ENCODE peak calls at places on chromosomes 11 and 22, in six cellular contexts. X, R, M, O, K and B are unnamed samples.

GRCh38 chr11:60895687-60896086 is 10.7 kb downstream of the PRPF19 start:
- DNase-seq in K (no peak), R (no peak), X (no peak), M (no peak), O (no peak), B (no peak)

GRCh38 chr11:66810576-66811185 is 32.6 kb upstream of the RCE1 start:
- DNase-seq in K (no peak), O (no peak), M (no peak), X (no peak), R (no peak), B (no peak)

GRCh38 chr22:21764038-21764804 is 28.6 kb upstream of the YPEL1 start:
- DNase-seq in R (no peak), X (no peak), M (no peak), O (no peak), K (no peak), B (no peak)

GRCh38 chr11:86396403-86396802 is 21.7 kb downstream of the CCDC81 start:
- DNase-seq in O (no peak), K (no peak), M (no peak), R (no peak), X (no peak), B (no peak)

GRCh38 chr22:42891008-42891407 is 33.9 kb upstream of the ARFGAP3 start:
- DNase-seq in X (no peak), O (no peak), M (no peak), K (no peak), R (no peak), B (no peak)

GRCh38 chr22:43879901-43880742 is 11.7 kb downstream of the PNPLA5 start:
- DNase-seq in M (no peak), O (no peak), X (no peak), R (no peak), K (no peak), B (no peak)

GRCh38 chr11:70111269-70112016 is 33.3 kb downstream of the ANO1 start:
- DNase-seq in M (no peak), K (peak), O (no peak), R (peak), X (no peak), B (no peak)

GRCh38 chr11:8250981-8251620 is 12.6 kb downstream of the LMO1 start:
- DNase-seq in X (no peak), R (no peak), K (no peak), O (no peak), M (no peak), B (no peak)

GRCh38 chr11:57787920-57788716 is 26.5 kb downstream of the CTNND1 start:
- DNase-seq in K (no peak), O (no peak), X (no peak), R (peak), M (peak), B (no peak)

GRCh38 chr11:117931331-117931950 is 2.2 kb upstream of the TMPRSS13 start:
- DNase-seq in K (no peak), R (no peak), O (no peak), X (no peak), M (no peak), B (no peak)

GRCh38 chr11:122711362-122711761 is 55.8 kb downstream of the UBASH3B start:
- DNase-seq in K (no peak), M (no peak), X (no peak), R (no peak), O (no peak), B (no peak)

GRCh38 chr11:128884703-128885338 is 6.3 kb upstream of the KCNJ5 start:
- DNase-seq in X (peak), K (peak), R (peak), M (no peak), O (peak), B (peak)

GRCh38 chr11:134266440-134266839 is 9.7 kb upstream of the GLB1L3 start:
- DNase-seq in M (no peak), O (no peak), K (no peak), X (no peak), R (no peak), B (no peak)

GRCh38 chr11:70834984-70835560 is 417.3 kb downstream of the SHANK2 start:
- DNase-seq in K (no peak), R (no peak), M (no peak), O (no peak), X (no peak), B (no peak)

GRCh38 chr22:49997221-49997599 is 15.4 kb downstream of the IL17REL start:
- DNase-seq in R (no peak), K (no peak), X (no peak), O (no peak), M (no peak), B (no peak)

GRCh38 chr11:65418431-65418680 is 4.2 kb upstream of the NEAT1 start:
- DNase-seq in K (no peak), O (no peak), R (no peak), X (no peak), M (no peak), B (no peak)

GRCh38 chr22:27993774-27994350 is 74.8 kb upstream of the PITPNB start:
- DNase-seq in X (no peak), O (no peak), R (no peak), K (no peak), M (no peak), B (no peak)

GRCh38 chr11:2530855-2531200 is 86.0 kb downstream of the KCNQ1 start:
- DNase-seq in X (no peak), O (no peak), M (no peak), R (no peak), K (no peak), B (no peak)

GRCh38 chr11:118290923-118291322 is 13.6 kb upstream of the CD3E start:
- DNase-seq in M (no peak), O (peak), R (peak), X (no peak), K (no peak), B (no peak)

GRCh38 chr22:43197271-43197941 is 10.5 kb upstream of the TTLL12 start:
- DNase-seq in X (no peak), R (no peak), O (no peak), K (no peak), M (no peak), B (no peak)

GRCh38 chr11:22491826-22492225 is 133.8 kb downstream of the FANCF start:
- DNase-seq in M (no peak), O (no peak), K (no peak), X (peak), R (no peak), B (no peak)

GRCh38 chr22:23263651-23264555 is 83.6 kb downstream of the BCR start:
- DNase-seq in M (no peak), X (no peak), K (peak), R (no peak), O (no peak), B (no peak)

GRCh38 chr11:106271126-106271525 is 193.7 kb downstream of the AASDHPPT start:
- DNase-seq in K (no peak), R (no peak), O (no peak), M (no peak), X (no peak), B (no peak)

GRCh38 chr11:6992457-6993431 is 27.4 kb downstream of the ZNF214 start:
- DNase-seq in R (no peak), K (no peak), M (no peak), X (no peak), O (no peak), B (peak)

GRCh38 chr11:44112083-44112865 is 16.8 kb downstream of the EXT2 start:
- DNase-seq in M (no peak), R (no peak), O (no peak), K (no peak), X (peak), B (no peak)

GRCh38 chr11:1401656-1402221 is 12.0 kb downstream of the BRSK2 start:
- DNase-seq in O (no peak), K (peak), R (peak), X (peak), M (no peak), B (no peak)

GRCh38 chr22:50141891-50142363 is 28.6 kb upstream of the PANX2 start:
- DNase-seq in O (no peak), R (no peak), X (peak), M (no peak), K (no peak), B (no peak)

GRCh38 chr11:75664366-75664765 is 4.5 kb downstream of the MAP6 start:
- DNase-seq in X (no peak), K (no peak), R (no peak), M (no peak), O (no peak), B (no peak)

GRCh38 chr11:132035736-132036135 is 665.3 kb downstream of the NTM start:
- DNase-seq in O (no peak), X (peak), M (no peak), R (no peak), K (no peak), B (no peak)

GRCh38 chr11:48341466-48341865 is 16.7 kb downstream of the OR4C3 start:
- DNase-seq in R (no peak), O (no peak), M (no peak), K (no peak), X (no peak), B (no peak)

GRCh38 chr22:48241658-48242057 is 1479.2 kb downstream of the TBC1D22A start:
- DNase-seq in K (no peak), R (no peak), X (no peak), M (peak), O (no peak), B (no peak)

GRCh38 chr11:27991731-27992130 is 116.2 kb downstream of the KIF18A start:
- DNase-seq in O (no peak), M (no peak), R (peak), K (no peak), X (no peak), B (no peak)

GRCh38 chr11:113082501-113082900 is 121.3 kb downstream of the NCAM1 start:
- DNase-seq in O (no peak), M (no peak), K (no peak), X (no peak), R (no peak), B (no peak)

GRCh38 chr22:23527971-23528740 is 51.9 kb downstream of the IGLL1 start:
- DNase-seq in X (no peak), M (no peak), O (no peak), K (no peak), R (no peak), B (no peak)

GRCh38 chr22:39434721-39435120 is 22.1 kb upstream of the MGAT3 start:
- DNase-seq in M (no peak), O (no peak), K (no peak), X (no peak), R (no peak), B (no peak)

GRCh38 chr11:17718510-17718962 is 835 bp upstream of the MYOD1 start:
- DNase-seq in K (no peak), X (no peak), O (no peak), R (no peak), M (no peak), B (no peak)

GRCh38 chr11:64083681-64084080 is 48.0 kb downstream of the FLRT1 start:
- DNase-seq in K (no peak), R (no peak), M (no peak), X (no peak), O (no peak), B (no peak)

GRCh38 chr11:64084146-64084961 is 48.6 kb downstream of the FLRT1 start:
- DNase-seq in M (no peak), X (no peak), K (no peak), R (no peak), O (no peak), B (no peak)

GRCh38 chr11:64085915-64086262 is 50.2 kb downstream of the FLRT1 start:
- DNase-seq in X (peak), K (no peak), R (no peak), M (no peak), O (no peak), B (no peak)

GRCh38 chr11:64086263-64086938 is 50.7 kb downstream of the FLRT1 start:
- DNase-seq in M (no peak), O (no peak), K (no peak), X (no peak), R (no peak), B (no peak)

DNA sequence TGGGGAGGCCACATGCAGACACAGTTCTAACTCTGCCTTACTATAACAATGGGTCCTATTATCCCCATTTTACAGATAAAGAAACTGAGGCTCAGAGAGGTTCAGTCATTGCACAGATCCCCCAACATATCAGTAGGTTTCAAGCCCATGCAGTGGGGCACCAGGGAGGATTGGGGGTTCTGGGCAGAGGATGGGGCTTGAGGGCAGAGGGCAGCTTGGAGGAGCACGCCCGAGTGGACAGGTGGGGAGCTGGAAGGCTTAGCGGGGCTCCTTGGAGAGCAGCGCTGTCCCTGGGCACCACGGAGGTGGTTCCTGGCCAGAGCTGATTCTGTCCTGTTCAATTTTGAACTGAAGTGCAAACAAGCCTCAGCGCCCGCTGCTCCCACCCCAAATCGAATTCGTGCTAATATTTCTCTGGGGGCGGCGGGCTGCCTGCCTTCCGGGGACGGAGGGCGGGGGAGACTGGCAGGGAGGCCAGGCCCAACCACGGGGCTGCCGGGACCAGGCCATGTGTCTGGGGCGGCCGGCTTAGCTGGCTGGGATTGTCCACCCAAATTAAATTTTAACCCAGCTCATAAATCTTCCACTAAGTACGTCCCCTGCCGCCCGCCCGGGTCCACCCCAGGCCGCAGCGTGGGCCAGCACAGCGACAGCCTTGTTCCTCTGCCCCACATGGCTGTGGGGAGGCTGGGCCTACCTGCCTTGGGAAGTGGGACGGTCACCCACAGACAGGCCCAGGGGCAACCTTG is 49.4 kb downstream of the FLRT1 start:
- DNase-seq in R (peak), O (no peak), M (no peak), X (peak), K (no peak), B (no peak)
- TF ChIP-seq REST in R (no peak), O (no peak), M (no peak), X (no peak), K (no peak), B (no peak)

DNA sequence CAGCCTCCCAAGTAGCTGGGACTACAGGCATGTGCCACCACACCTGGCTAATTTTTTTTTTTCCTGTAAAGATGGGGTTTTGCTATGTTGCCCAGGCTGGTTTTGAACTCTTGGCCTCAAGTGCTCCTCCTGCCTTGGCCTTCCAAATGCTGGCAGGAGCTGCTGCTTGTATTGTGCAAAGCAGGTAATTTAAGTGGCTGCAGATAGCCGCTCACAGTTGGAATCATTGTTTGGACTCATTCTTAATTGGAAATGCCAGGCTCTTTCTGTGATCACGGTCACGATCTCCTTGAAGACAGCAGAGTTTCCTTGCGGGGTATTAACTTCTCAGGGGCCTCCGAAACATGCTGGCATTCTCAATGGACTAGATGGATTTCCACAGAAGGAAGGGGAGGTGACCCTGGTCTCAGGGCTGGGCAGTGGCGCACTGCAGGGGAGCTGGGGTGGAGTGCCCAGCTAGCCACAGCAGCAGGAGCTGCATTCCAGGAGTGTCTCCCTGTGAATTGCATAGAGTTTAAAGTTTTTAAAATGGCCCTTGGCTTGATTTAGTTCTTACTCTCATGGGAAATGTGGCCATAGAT is 136.1 kb downstream of the MORC2 start:
- DNase-seq in O (no peak), R (no peak), M (no peak), K (no peak), X (no peak), B (no peak)
- TF ChIP-seq SIN3A in O (no peak), R (no peak), M (no peak), K (no peak), X (no peak), B (no peak)

GRCh38 chr11:125342281-125342980 is 153.6 kb downstream of the FEZ1 start:
- DNase-seq in M (no peak), X (no peak), R (no peak), O (no peak), K (no peak), B (no peak)

GRCh38 chr11:125337836-125338235 is 158.2 kb downstream of the FEZ1 start:
- DNase-seq in O (no peak), M (no peak), X (no peak), R (no peak), K (no peak), B (no peak)

GRCh38 chr11:125338435-125338834 is 157.6 kb downstream of the FEZ1 start:
- DNase-seq in M (no peak), O (no peak), R (no peak), X (no peak), K (no peak), B (no peak)

GRCh38 chr11:125341676-125342075 is 154.4 kb downstream of the FEZ1 start:
- DNase-seq in O (no peak), K (no peak), R (no peak), X (no peak), M (no peak), B (no peak)

GRCh38 chr11:125338886-125339811 is 156.9 kb downstream of the FEZ1 start:
- DNase-seq in K (no peak), R (no peak), M (no peak), O (no peak), X (peak), B (no peak)
- TF ChIP-seq REST in K (no peak), R (no peak), M (no peak), O (no peak), X (no peak), B (no peak)

DNA sequence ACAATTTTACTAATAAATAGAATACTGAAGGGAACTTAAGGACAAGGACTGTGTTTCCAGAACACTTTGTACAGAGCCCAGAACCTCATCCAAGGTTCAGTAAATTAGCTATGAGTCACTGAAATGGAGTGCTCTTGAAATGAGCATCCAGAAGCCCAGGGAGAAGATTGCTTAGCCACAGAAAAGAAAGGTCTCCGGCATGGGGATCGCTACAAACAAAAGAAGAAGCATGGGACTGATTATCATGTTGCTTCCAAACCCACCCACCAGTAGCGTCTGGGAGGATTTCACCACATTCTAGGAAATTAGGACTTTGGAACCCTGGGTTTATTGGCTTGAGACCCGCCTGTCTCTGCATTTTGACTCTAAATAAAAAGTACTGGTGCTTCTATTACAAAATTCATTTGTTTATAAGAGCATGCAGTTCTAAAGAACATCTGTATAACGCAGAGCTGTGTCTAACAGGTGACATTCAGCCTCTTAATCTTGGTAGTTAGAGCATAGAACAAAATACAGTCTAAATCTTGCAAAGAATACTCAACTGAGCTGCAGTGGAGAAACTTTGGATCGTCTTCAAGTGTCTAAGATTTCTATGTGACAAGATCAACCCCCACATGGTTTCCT is 35.9 kb upstream of the SESN3 start:
- DNase-seq in K (no peak), R (no peak), X (no peak), M (no peak), O (no peak), B (no peak)
- TF ChIP-seq SIN3A in K (no peak), R (no peak), X (no peak), M (no peak), O (no peak), B (no peak)

DNA sequence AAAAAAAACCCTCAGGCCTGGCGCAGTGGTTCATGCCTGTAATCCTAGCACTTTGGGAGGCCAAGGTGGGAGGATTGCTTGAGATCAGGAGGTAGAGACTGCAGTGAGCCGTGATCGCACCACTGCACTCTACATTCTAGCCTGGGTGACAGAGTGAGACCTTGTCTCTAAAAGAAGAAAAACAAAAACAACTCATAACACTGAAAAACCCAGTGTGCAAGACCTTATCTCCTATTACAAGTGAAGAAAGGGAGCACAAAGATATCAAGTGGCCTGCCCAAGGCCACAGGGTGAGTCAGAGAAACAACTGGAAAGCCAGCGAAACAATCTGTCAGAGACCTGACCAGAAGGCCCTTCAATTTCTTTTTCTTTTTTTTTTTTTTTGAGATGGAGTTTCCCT is 2.5 kb downstream of the TXN2 start:
- DNase-seq in X (no peak), R (no peak), K (peak), O (no peak), M (no peak), B (no peak)
- TF ChIP-seq REST in X (no peak), R (no peak), K (peak), O (no peak), M (no peak), B (no peak)

DNA sequence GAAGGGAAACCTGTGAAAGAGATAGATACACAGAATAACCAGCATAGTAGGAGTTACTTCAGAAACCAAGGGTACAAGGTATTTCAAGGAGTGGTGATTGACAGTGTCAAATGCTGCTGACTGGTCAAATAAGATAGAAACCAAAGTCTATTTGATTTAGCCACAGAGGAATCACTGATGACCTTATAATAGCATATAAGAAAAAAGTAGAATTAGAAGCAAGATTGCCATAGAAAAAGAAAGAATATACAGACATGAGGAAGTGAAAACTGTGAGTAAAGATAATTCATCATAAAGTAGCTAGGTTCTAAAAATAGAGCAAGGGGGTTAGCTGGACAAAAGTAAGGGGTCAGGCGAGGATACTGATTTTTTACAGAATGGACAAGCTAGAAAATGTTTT is 14.2 kb downstream of the ZBTB44 start:
- DNase-seq in K (no peak), R (no peak), O (no peak), M (no peak), X (no peak), B (no peak)
- TF ChIP-seq SIN3A in K (no peak), R (no peak), O (no peak), M (no peak), X (no peak), B (no peak)

GRCh38 chr11:89182773-89183172 is 5.1 kb downstream of the TYR start:
- DNase-seq in X (no peak), R (no peak), M (no peak), K (no peak), O (no peak), B (no peak)
- TF ChIP-seq REST in X (no peak), R (no peak), M (no peak), K (no peak), O (no peak), B (no peak)

GRCh38 chr11:82003671-82004148 is 730.0 kb downstream of the FAM181B start:
- DNase-seq in X (no peak), R (no peak), O (no peak), K (no peak), M (no peak), B (no peak)
- TF ChIP-seq SIN3A in X (no peak), R (no peak), O (no peak), K (no peak), M (no peak), B (no peak)